ENCODE peak calls at places on chromosomes 11 and 22, in four cellular contexts. U is K562, L is HepG2, V is GM12878. T is an unnamed sample.

GRCh38 chr22:27456696-27457503 is 344.7 kb downstream of the MN1 start:
- DNase-seq in U (no peak), L (no peak), V (no peak), T (no peak)

GRCh38 chr11:117520201-117520600 is 192.5 kb downstream of the CEP164 start:
- DNase-seq in U (no peak), L (no peak), V (no peak), T (no peak)

GRCh38 chr11:29306527-29306926 is 710.3 kb downstream of the KCNA4 start:
- DNase-seq in U (no peak), L (no peak), V (no peak), T (no peak)

GRCh38 chr22:19958083-19959042 is 16.7 kb upstream of the TXNRD2 start:
- DNase-seq in U (no peak), L (no peak), V (no peak), T (peak)

GRCh38 chr11:102343789-102344188 is 3.2 kb upstream of the BIRC2 start:
- DNase-seq in U (no peak), L (no peak), V (no peak), T (no peak)

GRCh38 chr11:117478126-117478856 is 150.6 kb downstream of the CEP164 start:
- DNase-seq in U (no peak), L (no peak), V (no peak), T (no peak)

GRCh38 chr11:68792400-68792955 is 41.2 kb upstream of the TESMIN start:
- DNase-seq in U (no peak), L (no peak), V (no peak), T (no peak)

GRCh38 chr11:64224151-64224890 is 1.7 kb downstream of the TRPT1 start:
- DNase-seq in U (no peak), L (no peak), V (no peak), T (no peak)

GRCh38 chr11:123507043-123507442 is 77.0 kb downstream of the GRAMD1B start:
- DNase-seq in U (no peak), L (no peak), V (no peak), T (no peak)

GRCh38 chr11:119101759-119102423 is at the start of gene DPAGT1:
- DNase-seq in U (peak), L (peak), V (peak), T (peak)

GRCh38 chr22:25366876-25367466 is 147.5 kb downstream of the CRYBB2 start:
- DNase-seq in U (no peak), L (no peak), V (no peak), T (no peak)

GRCh38 chr11:7894251-7894650 is 36.8 kb downstream of the OR10A6 start:
- DNase-seq in U (no peak), L (no peak), V (no peak), T (no peak)
- TF ChIP-seq NR2C2 in U (no peak), L (no peak), V (no peak), T (no peak)

GRCh38 chr11:8345179-8345578 is 81.5 kb upstream of the LMO1 start:
- DNase-seq in U (no peak), L (no peak), V (no peak), T (no peak)
- TF ChIP-seq TCF7 in U (no peak), L (no peak), V (no peak), T (no peak)

GRCh38 chr22:28917747-28918543 is 34.6 kb downstream of the ZNRF3 start:
- DNase-seq in U (no peak), L (peak), V (no peak), T (no peak)
- TF ChIP-seq NR2C2 in U (no peak), L (no peak), V (no peak), T (no peak)

GRCh38 chr11:108786281-108786990 is 121.6 kb downstream of the DDX10 start:
- DNase-seq in U (no peak), L (no peak), V (no peak), T (no peak)

GRCh38 chr11:108793138-108793537 is 128.3 kb downstream of the DDX10 start:
- DNase-seq in U (no peak), L (no peak), V (no peak), T (no peak)

GRCh38 chr11:108787105-108787504 is 122.2 kb downstream of the DDX10 start:
- DNase-seq in U (no peak), L (no peak), V (no peak), T (no peak)

GRCh38 chr11:108790501-108791299 is 125.8 kb downstream of the DDX10 start:
- DNase-seq in U (no peak), L (no peak), V (peak), T (no peak)

DNA sequence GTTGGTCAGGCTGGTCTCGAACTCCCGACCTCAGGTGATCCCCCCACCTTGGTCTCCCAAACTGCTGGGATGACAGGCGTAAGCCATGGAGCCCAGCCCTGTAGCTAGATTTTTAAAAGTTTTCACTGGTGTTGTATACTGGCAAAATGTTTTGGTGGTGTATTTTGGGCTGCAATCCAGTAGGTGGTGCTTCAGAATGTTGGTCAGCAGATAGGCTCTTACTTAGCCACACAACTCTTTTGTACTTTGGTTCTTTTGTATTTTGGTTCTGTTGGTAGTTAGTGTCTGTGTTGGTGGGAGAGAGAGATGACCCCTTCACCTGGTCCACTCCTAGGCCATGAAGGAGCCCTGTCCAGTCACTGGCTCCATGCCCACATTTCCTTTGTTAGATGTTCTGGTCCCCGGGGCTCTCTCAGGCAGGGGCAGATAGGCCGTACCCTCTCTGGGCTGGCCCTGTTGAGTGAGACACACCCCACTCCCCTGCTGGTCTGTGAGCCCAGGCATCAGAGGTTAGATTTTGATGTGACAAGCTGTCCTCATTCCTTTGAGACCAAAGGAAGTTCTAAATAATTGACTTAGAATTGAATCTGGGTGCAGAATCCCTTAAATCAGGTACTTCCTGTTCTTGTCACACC is 123.8 kb downstream of the DDX10 start:
- DNase-seq in U (no peak), L (peak), V (no peak), T (peak)
- TF ChIP-seq TCF7 in U (no peak), L (no peak), V (no peak), T (no peak)

GRCh38 chr11:109978895-109979294 is 114.3 kb upstream of the ZC3H12C start:
- DNase-seq in U (no peak), L (no peak), V (no peak), T (no peak)
- TF ChIP-seq NR2C2 in U (no peak), L (no peak), V (no peak), T (no peak)

GRCh38 chr11:2796091-2796490 is 89.5 kb downstream of the CDKN1C start:
- DNase-seq in U (no peak), L (no peak), V (no peak), T (peak)

GRCh38 chr11:2795491-2795991 is 90.0 kb downstream of the CDKN1C start:
- DNase-seq in U (no peak), L (no peak), V (no peak), T (peak)

GRCh38 chr11:2794419-2794795 is 91.2 kb downstream of the CDKN1C start:
- DNase-seq in U (no peak), L (no peak), V (no peak), T (peak)

GRCh38 chr11:2793781-2794418 is 91.7 kb downstream of the CDKN1C start:
- DNase-seq in U (no peak), L (no peak), V (no peak), T (peak)

GRCh38 chr11:2794947-2795346 is 90.6 kb downstream of the CDKN1C start:
- DNase-seq in U (no peak), L (no peak), V (no peak), T (peak)
- TF ChIP-seq TCF7 in U (no peak), L (no peak), V (no peak), T (no peak)

GRCh38 chr11:128339721-128340271 is 247.6 kb downstream of the ETS1 start:
- DNase-seq in U (no peak), L (no peak), V (no peak), T (no peak)
- TF ChIP-seq NR2C2 in U (no peak), L (no peak), V (no peak), T (no peak)

DNA sequence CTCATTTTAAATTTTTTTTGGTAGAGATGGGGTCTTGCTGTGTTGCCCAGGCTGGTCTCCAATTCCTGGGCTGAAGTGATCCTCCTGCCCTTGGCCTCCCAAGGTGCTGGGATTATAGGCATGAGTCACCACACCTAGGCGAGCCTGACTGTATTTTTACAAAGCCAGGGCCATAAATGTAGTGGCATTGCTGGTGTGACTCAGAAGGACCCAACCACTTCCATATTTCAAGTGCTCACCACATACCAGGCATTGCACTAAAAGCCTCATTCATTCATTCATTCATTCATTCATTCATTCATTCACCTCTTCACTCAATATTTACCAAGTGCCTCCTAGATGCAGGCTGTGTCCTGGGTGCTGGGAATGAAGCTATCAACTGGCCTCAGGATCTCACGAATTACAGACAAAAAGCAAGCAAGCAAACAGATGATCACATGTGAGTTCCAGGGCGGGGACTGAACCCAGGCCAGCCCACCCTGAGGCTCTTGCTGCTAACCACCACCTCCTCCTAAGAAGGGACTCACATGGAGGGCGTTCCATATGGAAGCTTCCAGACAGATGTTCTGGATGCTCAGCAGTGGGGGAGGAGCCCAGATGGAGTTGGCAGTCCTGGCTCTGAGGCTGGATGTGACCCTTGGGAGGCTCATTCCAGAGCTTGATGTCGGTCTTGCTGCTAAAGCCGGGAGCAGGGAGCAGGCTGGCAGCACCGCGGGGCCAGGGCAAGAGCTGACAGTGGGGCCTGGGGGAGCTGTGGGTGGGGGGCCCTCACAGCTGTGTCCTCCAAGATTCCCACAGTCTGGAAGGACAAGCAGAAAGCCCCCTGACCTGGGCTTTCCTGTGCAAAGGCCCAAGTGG is 158.8 kb downstream of the CTTN start:
- DNase-seq in U (no peak), L (no peak), V (no peak), T (no peak)
- TF ChIP-seq TCF7 in U (no peak), L (no peak), V (no peak), T (no peak)

DNA sequence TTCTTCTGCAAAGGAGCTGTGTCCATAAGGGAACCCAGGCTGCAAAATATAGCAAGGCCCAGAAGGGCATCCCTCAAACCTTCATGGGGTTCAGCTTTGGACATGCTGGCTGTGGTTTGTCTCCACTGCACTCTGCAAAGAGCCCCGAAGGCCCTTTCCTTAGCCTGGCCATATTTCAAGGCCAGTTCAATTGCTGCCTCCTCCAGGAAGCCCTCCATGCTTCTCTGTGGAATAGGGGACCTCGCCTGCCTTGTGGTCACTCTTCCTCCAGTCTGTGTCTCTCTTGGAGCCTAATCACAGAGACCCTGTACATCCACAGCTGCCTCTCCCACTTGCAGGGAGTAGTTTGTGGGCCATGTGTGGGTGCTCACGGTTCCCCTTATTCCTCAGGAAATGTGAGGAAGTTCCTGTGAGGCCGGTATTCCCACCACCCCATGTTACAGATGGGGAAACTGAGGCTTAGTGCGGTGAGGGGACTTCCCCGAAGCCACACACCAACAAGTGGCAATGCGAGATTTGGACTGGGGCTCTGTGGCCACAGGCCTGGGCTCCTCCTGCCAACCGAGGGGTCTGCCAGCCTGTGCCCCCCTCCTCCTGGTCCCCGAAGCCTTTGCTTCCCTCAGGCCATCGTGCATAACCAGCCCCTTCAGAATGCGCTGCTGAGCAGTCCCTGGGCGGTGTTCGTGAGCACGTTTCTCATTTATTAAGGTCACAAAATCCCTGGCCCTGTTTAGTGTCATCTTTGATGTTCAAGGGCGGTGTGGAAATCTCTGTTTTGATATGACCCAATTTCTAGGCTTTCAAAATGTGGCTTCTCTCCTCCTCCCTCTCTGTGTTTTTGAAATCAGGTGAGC is 65.8 kb downstream of the PARVB start:
- DNase-seq in U (no peak), L (no peak), V (no peak), T (no peak)
- TF ChIP-seq NR2C2 in U (no peak), L (no peak), V (no peak), T (no peak)

DNA sequence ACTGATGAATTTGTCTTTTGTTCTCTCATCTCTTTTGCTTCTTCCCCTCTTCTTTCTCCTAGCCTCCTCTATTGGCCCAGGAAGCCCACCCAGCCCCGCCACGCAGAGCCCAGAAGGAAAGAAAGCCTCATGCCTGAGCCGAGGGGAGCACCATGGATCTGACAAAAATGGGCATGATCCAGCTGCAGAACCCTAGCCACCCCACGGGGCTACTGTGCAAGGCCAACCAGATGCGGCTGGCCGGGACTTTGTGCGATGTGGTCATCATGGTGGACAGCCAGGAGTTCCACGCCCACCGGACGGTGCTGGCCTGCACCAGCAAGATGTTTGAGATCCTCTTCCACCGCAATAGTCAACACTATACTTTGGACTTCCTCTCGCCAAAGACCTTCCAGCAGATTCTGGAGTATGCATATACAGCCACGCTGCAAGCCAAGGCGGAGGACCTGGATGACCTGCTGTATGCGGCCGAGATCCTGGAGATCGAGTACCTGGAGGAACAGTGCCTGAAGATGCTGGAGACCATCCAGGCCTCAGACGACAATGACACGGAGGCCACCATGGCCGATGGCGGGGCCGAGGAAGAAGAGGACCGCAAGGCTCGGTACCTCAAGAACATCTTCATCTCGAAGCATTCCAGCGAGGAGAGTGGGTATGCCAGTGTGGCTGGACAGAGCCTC is 3.8 kb downstream of the ZBTB16 start:
- DNase-seq in U (no peak), L (no peak), V (no peak), T (no peak)
- TF ChIP-seq TCF7 in U (no peak), L (no peak), V (no peak), T (no peak)